ENCODE peak calls at places on chromosomes 11 and 22, in four cellular contexts. T is endodermal cell, Y is pancreas, G is substantia nigra. E is an unnamed sample.

GRCh38 chr22:33861216-33861875 is 58.9 kb downstream of the LARGE1 start:
- DNase-seq in T (no peak), Y (no peak), G (no peak), E (no peak)

GRCh38 chr11:64339754-64340408 is at the start of gene CCDC88B:
- DNase-seq in T (no peak), Y (peak; percentile 79), G (peak; percentile 48), E (peak; percentile 51)

GRCh38 chr11:11620966-11621880 is 582 bp downstream of the GALNT18 start:
- DNase-seq in T (peak; percentile 65), Y (peak; percentile 77), G (peak; percentile 38), E (peak; percentile 20)

GRCh38 chr11:44596541-44597276 is 31.2 kb downstream of the CD82 start:
- DNase-seq in T (peak; percentile 70), Y (no peak), G (peak; percentile 47), E (no peak)

GRCh38 chr22:43213962-43214361 is 27.0 kb upstream of the TTLL12 start:
- DNase-seq in T (no peak), Y (no peak), G (no peak), E (no peak)

GRCh38 chr11:80841716-80842115 is 1400.9 kb upstream of the TENM4 start:
- DNase-seq in T (no peak), Y (no peak), G (no peak), E (no peak)

GRCh38 chr11:9689721-9690120 is 25.8 kb downstream of the SWAP70 start:
- DNase-seq in T (no peak), Y (no peak), G (no peak), E (no peak)

GRCh38 chr11:104727095-104727494 is 171.2 kb downstream of the CASP12 start:
- DNase-seq in T (no peak), Y (no peak), G (no peak), E (no peak)

GRCh38 chr11:32886180-32886579 is 6.4 kb upstream of the QSER1 start:
- DNase-seq in T (no peak), Y (no peak), G (no peak), E (no peak)

GRCh38 chr11:117230286-117230961 is 1.4 kb downstream of the PCSK7 start:
- DNase-seq in T (no peak), Y (no peak), G (no peak), E (peak; percentile 46)

GRCh38 chr11:117094776-117095175 is 3.5 kb downstream of the SIK3 start:
- DNase-seq in T (no peak), Y (no peak), G (peak; percentile 9), E (no peak)

GRCh38 chr11:126968915-126969314 is 31.7 kb downstream of the KIRREL3 start:
- DNase-seq in T (peak; percentile 84), Y (no peak), G (no peak), E (no peak)

GRCh38 chr11:106397787-106398355 is 320.4 kb downstream of the AASDHPPT start:
- DNase-seq in T (no peak), Y (no peak), G (no peak), E (no peak)

GRCh38 chr11:64388911-64389310 is 29.9 kb downstream of the RPS6KA4 start:
- DNase-seq in T (no peak), Y (no peak), G (no peak), E (no peak)

GRCh38 chr22:37260939-37261338 is 16.9 kb upstream of the RAC2 start:
- DNase-seq in T (peak; percentile 88), Y (no peak), G (peak; percentile 32), E (peak; percentile 72)

GRCh38 chr11:124470516-124471231 is 25.2 kb upstream of the OR8B8 start:
- DNase-seq in T (no peak), Y (no peak), G (no peak), E (no peak)

GRCh38 chr11:69924308-69925161 is 105.3 kb upstream of the FGF3 start:
- DNase-seq in T (no peak), Y (no peak), G (no peak), E (no peak)

GRCh38 chr11:61962213-61963015 is 5.0 kb downstream of the FTH1 start:
- DNase-seq in T (peak; percentile 57), Y (no peak), G (no peak), E (no peak)

GRCh38 chr22:49995413-49996191 is 17.0 kb downstream of the IL17REL start:
- DNase-seq in T (no peak), Y (peak; percentile 60), G (no peak), E (no peak)

E was measured in adrenal gland.